ENCODE peak calls at places on chromosomes 11 and 22, in six cellular contexts. Y is BJ, L is thoracic aorta, J is progenitor cell of endocrine pancreas, S is heart left ventricle, F is lower leg skin. D is an unnamed sample.

GRCh38 chr22:35697142-35697541 is 20.5 kb upstream of the APOL5 start:
- DNase-seq in Y (no peak), L (no peak), J (no peak), S (no peak), F (no peak), D (no peak)

GRCh38 chr11:86717817-86718501 is 45.5 kb upstream of the ME3 start:
- DNase-seq in Y (no peak), L (no peak), J (no peak), S (no peak), F (no peak), D (no peak)

GRCh38 chr11:17700991-17701390 is 18.4 kb upstream of the MYOD1 start:
- DNase-seq in Y (no peak), L (no peak), J (no peak), S (no peak), F (peak), D (no peak)

GRCh38 chr22:44711701-44712100 is 9.7 kb downstream of the PRR5 start:
- DNase-seq in Y (no peak), L (no peak), J (no peak), S (no peak), F (no peak), D (no peak)

GRCh38 chr22:22768885-22769284 is 118.7 kb upstream of the IGLL5 start:
- DNase-seq in Y (no peak), L (no peak), J (no peak), S (no peak), F (no peak), D (no peak)

GRCh38 chr11:88508808-88509581 is 171.5 kb upstream of the CTSC start:
- DNase-seq in Y (no peak), L (no peak), J (peak), S (peak), F (no peak), D (no peak)

GRCh38 chr11:64249563-64250405 is 1.5 kb upstream of the PLCB3 start:
- DNase-seq in Y (no peak), L (no peak), J (no peak), S (no peak), F (no peak), D (no peak)

GRCh38 chr22:18023509-18024275 is 669 bp downstream of the MICAL3 start:
- DNase-seq in Y (peak), L (peak), J (peak), S (peak), F (peak), D (no peak)

GRCh38 chr11:131827440-131827839 is 457.0 kb downstream of the NTM start:
- DNase-seq in Y (no peak), L (no peak), J (no peak), S (no peak), F (no peak), D (no peak)

GRCh38 chr11:32200448-32200847 is 109.6 kb downstream of the RCN1 start:
- DNase-seq in Y (no peak), L (no peak), J (no peak), S (no peak), F (no peak), D (no peak)

GRCh38 chr11:19597194-19597593 is 115.4 kb upstream of the NAV2 start:
- DNase-seq in Y (peak), L (no peak), J (no peak), S (no peak), F (no peak), D (peak)

GRCh38 chr11:64826062-64826461 is 15.7 kb upstream of the MEN1 start:
- DNase-seq in Y (no peak), L (no peak), J (no peak), S (no peak), F (no peak), D (no peak)

GRCh38 chr11:102411142-102411541 is 41.4 kb downstream of the TMEM123 start:
- DNase-seq in Y (no peak), L (no peak), J (no peak), S (no peak), F (no peak), D (no peak)

GRCh38 chr11:9137293-9138132 is 46.1 kb upstream of the SCUBE2 start:
- DNase-seq in Y (no peak), L (peak), J (peak), S (peak), F (peak), D (no peak)

GRCh38 chr11:128207861-128208321 is 379.5 kb downstream of the ETS1 start:
- DNase-seq in Y (peak), L (no peak), J (no peak), S (no peak), F (no peak), D (peak)

GRCh38 chr22:40024201-40025061 is 29.7 kb downstream of the FAM83F start:
- DNase-seq in Y (no peak), L (no peak), J (peak), S (peak), F (no peak), D (no peak)

GRCh38 chr11:124740277-124740882 is 638 bp downstream of the NRGN start:
- DNase-seq in Y (no peak), L (no peak), J (no peak), S (peak), F (no peak), D (no peak)
- TF ChIP-seq CTCF in Y (peak), L (peak), J (peak), S (peak), F (no peak), D (peak)

GRCh38 chr22:50102946-50103345 is 13.1 kb downstream of the MOV10L1 start:
- DNase-seq in Y (no peak), L (no peak), J (no peak), S (no peak), F (no peak), D (no peak)
- TF ChIP-seq CTCF in Y (peak), L (no peak), J (no peak), S (no peak), F (no peak), D (no peak)

GRCh38 chr11:72353861-72354260 is 80.5 kb downstream of the CLPB start:
- DNase-seq in Y (no peak), L (no peak), J (no peak), S (no peak), F (no peak), D (no peak)
- TF ChIP-seq CTCF in Y (peak), L (no peak), J (peak), S (no peak), F (no peak), D (no peak)

GRCh38 chr11:61693897-61694840 is 14.0 kb downstream of the DAGLA start:
- DNase-seq in Y (no peak), L (no peak), J (no peak), S (peak), F (no peak), D (no peak)

GRCh38 chr11:61695917-61696316 is 15.7 kb downstream of the DAGLA start:
- DNase-seq in Y (peak), L (peak), J (no peak), S (peak), F (peak), D (peak)

GRCh38 chr11:61697093-61697492 is 16.9 kb downstream of the DAGLA start:
- DNase-seq in Y (no peak), L (no peak), J (no peak), S (no peak), F (no peak), D (no peak)

GRCh38 chr11:61696602-61697001 is 16.4 kb downstream of the DAGLA start:
- DNase-seq in Y (no peak), L (no peak), J (no peak), S (no peak), F (no peak), D (no peak)

DNA sequence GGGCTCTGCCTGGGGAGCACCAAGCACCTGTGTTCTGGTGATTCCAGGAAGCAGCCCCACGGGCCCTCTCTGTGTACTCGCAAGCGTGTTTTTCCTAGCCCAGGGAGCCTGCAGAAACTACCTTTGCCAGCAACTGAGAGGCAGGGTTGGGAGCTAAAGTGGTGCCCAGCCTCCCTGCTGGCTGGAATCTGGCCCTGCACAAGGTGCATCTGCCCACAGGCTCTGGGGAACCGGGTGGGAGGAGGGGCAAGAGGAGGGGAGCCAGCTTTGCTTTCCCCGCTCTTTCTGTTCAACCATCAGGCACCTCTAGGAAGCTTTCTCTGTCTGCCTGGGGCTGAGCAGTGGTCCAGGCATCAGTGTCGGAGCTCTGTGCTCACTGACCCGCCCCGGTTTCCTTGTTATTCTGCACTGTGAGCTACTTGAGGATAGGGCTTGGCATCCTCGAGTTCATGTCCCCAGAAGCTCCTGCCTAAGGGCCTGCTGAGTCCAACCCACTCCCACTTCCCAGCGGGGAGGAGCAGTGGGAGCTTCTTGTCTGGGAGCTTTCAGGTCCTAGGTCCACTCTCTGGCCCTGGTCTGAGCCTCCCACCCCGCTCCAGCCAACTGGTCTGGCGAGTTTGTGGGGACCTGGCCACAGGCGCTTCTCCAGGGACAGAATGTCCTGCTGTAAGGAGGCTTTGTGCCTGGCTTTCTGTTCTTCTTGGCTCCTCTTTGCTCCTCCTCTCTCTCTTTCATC is 14.9 kb downstream of the DAGLA start:
- DNase-seq in Y (no peak), L (no peak), J (no peak), S (peak), F (peak), D (no peak)
- TF ChIP-seq CTCF in Y (peak), L (no peak), J (peak), S (no peak), F (no peak), D (peak)

GRCh38 chr22:46018859-46019258 is 41.9 kb upstream of the WNT7B start:
- DNase-seq in Y (no peak), L (no peak), J (no peak), S (no peak), F (no peak), D (no peak)
- TF ChIP-seq CTCF in Y (no peak), L (no peak), J (no peak), S (no peak), F (no peak), D (no peak)

GRCh38 chr11:126113515-126113957 is 50.9 kb upstream of the CDON start:
- DNase-seq in Y (peak), L (peak), J (no peak), S (peak), F (peak), D (peak)
- TF ChIP-seq CTCF in Y (peak), L (peak), J (no peak), S (no peak), F (no peak), D (no peak)

DNA sequence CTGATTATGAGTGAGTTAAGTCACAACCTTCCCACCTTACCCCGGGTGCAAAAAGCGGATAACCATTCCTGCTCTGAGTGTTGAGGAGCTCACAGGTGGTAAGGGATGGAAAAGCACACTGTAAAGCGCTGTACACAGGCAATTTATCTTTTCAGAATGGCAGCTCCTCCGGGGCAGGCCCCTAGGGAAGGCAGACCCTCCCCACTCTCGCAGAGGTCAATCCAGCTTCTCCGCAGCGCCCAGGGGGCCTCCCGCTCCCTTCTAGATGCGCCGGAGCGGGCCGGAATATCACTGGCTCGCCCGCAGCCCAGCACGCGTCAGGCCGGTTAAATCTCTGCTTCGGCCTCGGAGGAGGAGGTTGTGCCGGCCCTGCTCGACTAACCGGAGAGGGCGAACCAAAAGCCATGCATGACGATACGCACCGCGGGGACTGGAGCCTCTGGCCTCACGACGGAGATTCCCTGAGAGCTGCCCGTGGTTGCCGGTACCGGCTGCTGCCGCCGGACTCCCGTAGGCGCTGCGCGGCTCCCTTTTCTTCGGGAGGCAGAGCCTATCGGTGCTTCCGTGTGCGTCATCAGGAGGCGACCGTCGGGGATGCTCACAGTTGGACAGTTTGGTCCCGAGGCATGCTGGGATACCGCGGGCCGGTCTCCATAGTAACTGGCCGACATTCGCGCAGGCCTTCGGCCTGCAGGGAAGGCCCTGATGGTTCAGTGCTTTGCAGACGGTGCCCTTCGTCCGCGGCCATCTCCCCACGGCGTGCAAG is at the start of gene BRMS1:
- DNase-seq in Y (peak), L (peak), J (peak), S (peak), F (peak), D (peak)
- TF ChIP-seq CTCF in Y (peak), L (peak), J (peak), S (no peak), F (no peak), D (no peak)

GRCh38 chr22:46537946-46538815 is 761 bp upstream of the CELSR1 start:
- DNase-seq in Y (no peak), L (no peak), J (peak), S (no peak), F (no peak), D (no peak)
- TF ChIP-seq CTCF in Y (peak), L (no peak), J (peak), S (no peak), F (no peak), D (peak)